ENCODE peak calls at places on chromosomes 7 and 10, in nine cellular contexts. O is AG04450; V is colonic mucosa; D is IMR-90; P is mucosa of descending colon; C is CD4-positive, alpha-beta T cell; M is dorsolateral prefrontal cortex; E is endodermal cell; N is WTC11. G is an unnamed sample.

GRCh38 chr10:14905890-14906289 is 27.2 kb downstream of the SUV39H2 start:
- DNase-seq in O (no peak), V (no peak), D (no peak), P (no peak), C (no peak), M (no peak), E (no peak), N (no peak), G (no peak)

GRCh38 chr10:71460615-71461014 is 63.9 kb downstream of the CDH23 start:
- DNase-seq in O (no peak), V (no peak), D (no peak), P (no peak), C (no peak), M (no peak), E (no peak), N (no peak), G (no peak)

GRCh38 chr10:85608706-85609105 is 757.9 kb downstream of the GRID1 start:
- DNase-seq in O (no peak), V (no peak), D (no peak), P (no peak), C (no peak), M (no peak), E (peak), N (no peak), G (no peak)

GRCh38 chr7:117716707-117717294 is 156.4 kb downstream of the CTTNBP2 start:
- DNase-seq in O (no peak), V (no peak), D (no peak), P (no peak), C (no peak), M (no peak), E (no peak), N (no peak), G (no peak)

GRCh38 chr10:13310518-13311176 is 10.8 kb upstream of the PHYH start:
- DNase-seq in O (no peak), V (no peak), D (no peak), P (no peak), C (no peak), M (no peak), E (no peak), N (no peak), G (no peak)

GRCh38 chr7:22295402-22296264 is 61.3 kb downstream of the RAPGEF5 start:
- DNase-seq in O (no peak), V (no peak), D (no peak), P (no peak), C (no peak), M (no peak), E (no peak), N (no peak), G (no peak)

GRCh38 chr10:121406823-121407545 is 191.3 kb downstream of the FGFR2 start:
- DNase-seq in O (no peak), V (no peak), D (no peak), P (no peak), C (no peak), M (no peak), E (no peak), N (no peak), G (no peak)

GRCh38 chr10:104809288-104810090 is 168.4 kb downstream of the SORCS3 start:
- DNase-seq in O (no peak), V (no peak), D (no peak), P (no peak), C (no peak), M (no peak), E (peak), N (no peak), G (no peak)

GRCh38 chr7:25545125-25546008 is 317.1 kb upstream of the NPVF start:
- DNase-seq in O (no peak), V (no peak), D (no peak), P (no peak), C (no peak), M (no peak), E (no peak), N (no peak), G (no peak)

GRCh38 chr7:120949393-120949799 is 1.2 kb upstream of the ING3 start:
- DNase-seq in O (no peak), V (no peak), D (no peak), P (no peak), C (no peak), M (no peak), E (no peak), N (no peak), G (no peak)

GRCh38 chr7:116717137-116717536 is 45.1 kb downstream of the MET start:
- DNase-seq in O (no peak), V (no peak), D (no peak), P (no peak), C (no peak), M (no peak), E (no peak), N (no peak), G (no peak)

GRCh38 chr10:99461230-99461629 is 30.8 kb upstream of the GOT1 start:
- DNase-seq in O (no peak), V (no peak), D (peak), P (no peak), C (no peak), M (no peak), E (no peak), N (no peak), G (no peak)

GRCh38 chr7:2172311-2173183 is 60.2 kb downstream of the MAD1L1 start:
- DNase-seq in O (peak), V (peak), D (peak), P (peak), C (no peak), M (no peak), E (no peak), N (no peak), G (no peak)

GRCh38 chr7:51229106-51229537 is 87.5 kb downstream of the COBL start:
- DNase-seq in O (no peak), V (no peak), D (no peak), P (no peak), C (no peak), M (no peak), E (no peak), N (no peak), G (no peak)

GRCh38 chr10:11783558-11783865 is 39.6 kb upstream of the PROSER2 start:
- DNase-seq in O (no peak), V (no peak), D (no peak), P (no peak), C (no peak), M (no peak), E (no peak), N (no peak), G (no peak)

GRCh38 chr7:78326870-78327269 is 528.3 kb downstream of the PHTF2 start:
- DNase-seq in O (no peak), V (no peak), D (peak), P (no peak), C (no peak), M (no peak), E (no peak), N (no peak), G (no peak)

GRCh38 chr7:1639578-1640175 is 30.4 kb upstream of the ELFN1 start:
- DNase-seq in O (no peak), V (no peak), D (no peak), P (no peak), C (no peak), M (no peak), E (no peak), N (no peak), G (no peak)

GRCh38 chr7:122059516-122059915 is 84.5 kb downstream of the AASS start:
- DNase-seq in O (no peak), V (no peak), D (no peak), P (no peak), C (no peak), M (no peak), E (no peak), N (no peak), G (no peak)

GRCh38 chr7:69108041-69108440 is 490.2 kb upstream of the AUTS2 start:
- DNase-seq in O (no peak), V (no peak), D (no peak), P (no peak), C (no peak), M (no peak), E (no peak), N (no peak), G (no peak)

GRCh38 chr7:30146127-30146612 is 11.4 kb downstream of the MTURN start:
- DNase-seq in O (no peak), V (no peak), D (no peak), P (no peak), C (peak), M (peak), E (peak), N (no peak), G (no peak)

GRCh38 chr10:126640391-126640790 is 30.1 kb downstream of the C10orf90 start:
- DNase-seq in O (no peak), V (no peak), D (no peak), P (no peak), C (no peak), M (no peak), E (no peak), N (no peak), G (no peak)

GRCh38 chr10:132915411-132915810 is 27.0 kb downstream of the CFAP46 start:
- DNase-seq in O (no peak), V (no peak), D (no peak), P (no peak), C (no peak), M (peak), E (no peak), N (no peak), G (no peak)

GRCh38 chr7:2761131-2761624 is 73.2 kb downstream of the AMZ1 start:
- DNase-seq in O (no peak), V (no peak), D (no peak), P (no peak), C (no peak), M (no peak), E (no peak), N (no peak), G (no peak)

GRCh38 chr7:54689394-54690058 is 69.5 kb downstream of the SEC61G start:
- DNase-seq in O (no peak), V (no peak), D (no peak), P (no peak), C (no peak), M (no peak), E (no peak), N (no peak), G (no peak)

GRCh38 chr7:129831424-129832058 is 121.2 kb downstream of the UBE2H start:
- DNase-seq in O (peak), V (no peak), D (peak), P (no peak), C (no peak), M (no peak), E (peak), N (no peak), G (no peak)

GRCh38 chr10:71712572-71713134 is 6.9 kb downstream of the C10orf105 start:
- DNase-seq in O (no peak), V (no peak), D (no peak), P (no peak), C (no peak), M (no peak), E (no peak), N (no peak), G (no peak)

GRCh38 chr10:7480742-7481381 is 70.0 kb upstream of the SFMBT2 start:
- DNase-seq in O (no peak), V (no peak), D (no peak), P (no peak), C (no peak), M (no peak), E (no peak), N (no peak), G (no peak)

GRCh38 chr7:150988230-150989226 is 2.3 kb upstream of the NOS3 start:
- DNase-seq in O (no peak), V (peak), D (no peak), P (peak), C (peak), M (peak), E (peak), N (peak), G (peak)

GRCh38 chr7:50446542-50446960 is 3.6 kb downstream of the FIGNL1 start:
- DNase-seq in O (peak), V (no peak), D (peak), P (no peak), C (no peak), M (no peak), E (peak), N (no peak), G (no peak)

GRCh38 chr7:27652518-27652917 is 10.2 kb downstream of the HIBADH start:
- DNase-seq in O (no peak), V (no peak), D (no peak), P (no peak), C (no peak), M (no peak), E (no peak), N (no peak), G (no peak)

GRCh38 chr10:125192005-125192404 is 31.6 kb upstream of the CTBP2 start:
- DNase-seq in O (no peak), V (no peak), D (no peak), P (no peak), C (no peak), M (no peak), E (no peak), N (no peak), G (no peak)

GRCh38 chr7:50270531-50271018 is 33.9 kb upstream of the IKZF1 start:
- DNase-seq in O (no peak), V (no peak), D (no peak), P (no peak), C (no peak), M (no peak), E (no peak), N (no peak), G (no peak)

GRCh38 chr10:30433286-30433778 is 652 bp upstream of the MAP3K8 start:
- DNase-seq in O (no peak), V (peak), D (peak), P (peak), C (no peak), M (no peak), E (peak), N (peak), G (peak)

GRCh38 chr7:37323912-37324430 is 124.7 kb downstream of the ELMO1 start:
- DNase-seq in O (no peak), V (no peak), D (no peak), P (no peak), C (no peak), M (no peak), E (no peak), N (no peak), G (no peak)

GRCh38 chr10:35640951-35641429 is 1.1 kb downstream of the FZD8 start:
- DNase-seq in O (peak), V (peak), D (peak), P (peak), C (peak), M (peak), E (peak), N (peak), G (peak)

GRCh38 chr7:84058311-84059076 is 136.1 kb downstream of the SEMA3A start:
- DNase-seq in O (peak), V (no peak), D (peak), P (no peak), C (no peak), M (no peak), E (no peak), N (no peak), G (no peak)

GRCh38 chr7:118245267-118246040 is 20.9 kb downstream of the ANKRD7 start:
- DNase-seq in O (no peak), V (no peak), D (no peak), P (no peak), C (no peak), M (no peak), E (no peak), N (no peak), G (no peak)

GRCh38 chr7:99997545-99998137 is 17.8 kb upstream of the ZKSCAN1 start:
- DNase-seq in O (no peak), V (peak), D (no peak), P (peak), C (peak), M (no peak), E (peak), N (peak), G (peak)

GRCh38 chr7:99994819-99995218 is 19.0 kb upstream of the AZGP1 start:
- DNase-seq in O (no peak), V (no peak), D (no peak), P (no peak), C (no peak), M (no peak), E (no peak), N (no peak), G (no peak)

GRCh38 chr7:100003711-100004661 is 11.4 kb upstream of the ZKSCAN1 start:
- DNase-seq in O (no peak), V (peak), D (no peak), P (peak), C (no peak), M (peak), E (peak), N (no peak), G (no peak)

GRCh38 chr7:99996755-99997544 is 18.4 kb upstream of the ZKSCAN1 start:
- DNase-seq in O (no peak), V (no peak), D (no peak), P (no peak), C (no peak), M (no peak), E (no peak), N (no peak), G (no peak)

GRCh38 chr7:100000239-100000638 is 15.2 kb upstream of the ZKSCAN1 start:
- DNase-seq in O (no peak), V (no peak), D (no peak), P (no peak), C (no peak), M (no peak), E (no peak), N (no peak), G (no peak)
- TF ChIP-seq CTCF in O (no peak), V (no peak), D (no peak), P (no peak), C (no peak), M (no peak), E (no peak), N (no peak), G (no peak)

GRCh38 chr7:66297579-66297978 is 92.4 kb downstream of the TPST1 start:
- DNase-seq in O (no peak), V (no peak), D (no peak), P (no peak), C (no peak), M (no peak), E (no peak), N (no peak), G (no peak)

GRCh38 chr7:66303454-66304160 is 98.5 kb downstream of the TPST1 start:
- DNase-seq in O (no peak), V (no peak), D (no peak), P (no peak), C (no peak), M (no peak), E (no peak), N (no peak), G (no peak)

GRCh38 chr7:66304536-66304935 is 99.4 kb downstream of the TPST1 start:
- DNase-seq in O (no peak), V (no peak), D (peak), P (no peak), C (no peak), M (no peak), E (no peak), N (no peak), G (no peak)

GRCh38 chr7:66301249-66301648 is 96.1 kb downstream of the TPST1 start:
- DNase-seq in O (no peak), V (no peak), D (no peak), P (no peak), C (no peak), M (no peak), E (no peak), N (no peak), G (no peak)

DNA sequence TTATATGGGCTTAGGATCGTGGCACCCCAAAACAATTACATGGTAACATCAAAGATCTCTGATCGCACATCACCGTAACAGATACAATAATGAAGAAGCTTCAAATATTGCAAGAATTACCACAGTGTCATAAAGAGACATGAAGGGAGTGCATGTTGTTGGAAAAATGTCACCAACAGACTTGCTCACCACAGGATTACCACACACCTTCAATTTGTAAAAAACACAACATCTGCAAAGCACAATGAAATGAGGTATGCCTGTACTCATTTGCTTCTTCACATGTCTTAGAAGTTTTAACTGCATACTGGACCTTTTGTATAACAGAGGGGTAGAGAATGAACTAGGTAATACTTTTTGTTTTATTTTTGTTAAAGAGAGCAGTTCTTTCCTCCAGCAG is 96.6 kb downstream of the TPST1 start:
- DNase-seq in O (no peak), V (no peak), D (no peak), P (no peak), C (no peak), M (no peak), E (no peak), N (no peak), G (no peak)
- TF ChIP-seq CTCF in O (no peak), V (no peak), D (no peak), P (no peak), C (no peak), M (no peak), E (no peak), N (no peak), G (no peak)

GRCh38 chr10:29244978-29245377 is 43.9 kb upstream of the LYZL1 start:
- DNase-seq in O (no peak), V (no peak), D (no peak), P (no peak), C (no peak), M (no peak), E (no peak), N (no peak), G (no peak)

GRCh38 chr10:29241925-29242324 is 46.9 kb upstream of the LYZL1 start:
- DNase-seq in O (no peak), V (no peak), D (no peak), P (no peak), C (no peak), M (no peak), E (no peak), N (no peak), G (no peak)

GRCh38 chr10:29243061-29243460 is 45.8 kb upstream of the LYZL1 start:
- DNase-seq in O (no peak), V (no peak), D (no peak), P (no peak), C (no peak), M (no peak), E (no peak), N (no peak), G (no peak)

GRCh38 chr10:29245476-29245875 is 43.4 kb upstream of the LYZL1 start:
- DNase-seq in O (no peak), V (no peak), D (no peak), P (no peak), C (no peak), M (peak), E (no peak), N (no peak), G (no peak)

DNA sequence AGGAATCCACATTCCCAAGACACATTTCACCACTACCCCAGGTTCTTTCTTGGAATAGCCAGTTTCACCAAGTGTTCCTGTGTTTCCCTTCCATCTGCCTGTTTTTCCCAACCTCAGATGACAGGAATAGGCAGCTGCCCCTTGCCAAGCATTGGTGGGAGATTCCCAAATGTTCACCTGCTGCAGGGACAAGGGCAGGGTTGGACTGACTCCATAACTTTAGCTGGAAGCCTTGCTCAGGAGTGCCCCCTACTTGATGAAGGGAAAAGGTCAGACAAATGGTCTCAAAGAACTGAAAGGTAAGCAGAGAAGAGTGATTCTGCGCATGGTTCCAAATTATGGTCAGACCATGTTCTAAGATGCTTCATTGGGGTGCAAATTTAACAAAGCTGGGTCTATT is 45.1 kb upstream of the LYZL1 start:
- DNase-seq in O (no peak), V (peak), D (no peak), P (peak), C (no peak), M (no peak), E (peak), N (peak), G (no peak)
- TF ChIP-seq CTCF in O (peak), V (no peak), D (peak), P (no peak), C (no peak), M (no peak), E (peak), N (peak), G (no peak)

GRCh38 chr7:142320883-142321282 is 63.0 kb upstream of the PRSS58 start:
- DNase-seq in O (no peak), V (no peak), D (no peak), P (no peak), C (no peak), M (no peak), E (no peak), N (no peak), G (no peak)

GRCh38 chr7:142319970-142320369 is 62.1 kb upstream of the PRSS58 start:
- DNase-seq in O (no peak), V (no peak), D (no peak), P (no peak), C (peak), M (no peak), E (peak), N (peak), G (no peak)

GRCh38 chr7:142327555-142327954 is 69.7 kb upstream of the PRSS58 start:
- DNase-seq in O (no peak), V (no peak), D (no peak), P (no peak), C (no peak), M (no peak), E (no peak), N (no peak), G (no peak)

GRCh38 chr7:142321391-142321790 is 63.5 kb upstream of the PRSS58 start:
- DNase-seq in O (no peak), V (no peak), D (no peak), P (no peak), C (no peak), M (no peak), E (no peak), N (no peak), G (no peak)

DNA sequence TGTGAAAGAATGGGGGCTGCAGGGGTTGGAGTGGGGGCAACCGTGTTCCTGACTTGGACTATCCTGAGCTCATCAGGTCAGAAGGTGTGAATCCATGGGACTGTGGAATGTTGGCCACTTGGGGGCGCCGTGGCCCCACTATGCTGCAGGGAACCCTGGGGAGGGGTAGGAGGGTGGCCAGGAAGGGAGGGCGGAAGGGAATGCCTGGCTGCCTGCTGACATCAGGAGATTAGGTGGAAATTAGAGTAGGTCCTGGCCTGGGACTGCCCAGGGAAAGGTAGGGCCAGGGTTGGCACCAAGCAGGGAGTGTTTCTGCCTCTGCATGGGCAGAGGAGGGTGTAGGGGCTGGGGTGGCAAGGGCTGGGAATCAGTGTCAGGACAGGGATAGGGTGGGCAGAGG is 65.8 kb upstream of the PRSS58 start:
- DNase-seq in O (no peak), V (no peak), D (no peak), P (peak), C (peak), M (peak), E (peak), N (peak), G (no peak)
- TF ChIP-seq CTCF in O (peak), V (no peak), D (peak), P (no peak), C (peak), M (peak), E (peak), N (peak), G (no peak)

G was measured in natural killer cell.